ENCODE peak calls at places on chromosomes 13 and 19, in eight cellular contexts. E is AG10803, D is SK-N-SH, J is fibroblast of lung, N is GM23338, L is neural progenitor cell, I is left ventricle myocardium inferior, C is upper lobe of right lung. V is an unnamed sample.

GRCh38 chr13:41384749-41385503 is 72.4 kb upstream of the RGCC start:
- DNase-seq in E (peak; percentile 26), D (no peak), J (no peak), N (peak; percentile 41), L (no peak), I (no peak), C (no peak), V (no peak)

GRCh38 chr13:53920916-53921315 is 892.3 kb downstream of the OLFM4 start:
- DNase-seq in E (no peak), D (no peak), J (no peak), N (no peak), L (no peak), I (no peak), C (no peak), V (no peak)

GRCh38 chr13:108777421-108778420 is 148.3 kb downstream of the MYO16 start:
- DNase-seq in E (no peak), D (no peak), J (peak; percentile 5), N (peak; percentile 45), L (peak; percentile 13), I (no peak), C (no peak), V (no peak)

GRCh38 chr13:71799320-71799719 is 67.7 kb downstream of the DACH1 start:
- DNase-seq in E (no peak), D (no peak), J (no peak), N (no peak), L (no peak), I (no peak), C (no peak), V (no peak)

GRCh38 chr19:18741566-18742121 is 49.5 kb downstream of the COMP start:
- DNase-seq in E (no peak), D (no peak), J (no peak), N (no peak), L (no peak), I (no peak), C (peak; percentile 94), V (no peak)

GRCh38 chr13:27264181-27264580 is 6.4 kb upstream of the RASL11A start:
- DNase-seq in E (peak; percentile 83), D (peak; percentile 30), J (peak; percentile 78), N (no peak), L (no peak), I (no peak), C (no peak), V (no peak)

GRCh38 chr19:45881909-45882528 is 3.9 kb downstream of the IRF2BP1 start:
- DNase-seq in E (no peak), D (peak; percentile 17), J (no peak), N (peak; percentile 76), L (no peak), I (no peak), C (no peak), V (no peak)

GRCh38 chr19:15283141-15283885 is 49.0 kb downstream of the BRD4 start:
- DNase-seq in E (peak; percentile 92), D (no peak), J (peak; percentile 82), N (no peak), L (no peak), I (no peak), C (no peak), V (no peak)

GRCh38 chr13:27183561-27184147 is 12.0 kb upstream of the USP12 start:
- DNase-seq in E (peak; percentile 37), D (no peak), J (peak; percentile 48), N (no peak), L (no peak), I (no peak), C (no peak), V (peak; percentile 54)

GRCh38 chr13:101127741-101128353 is 288.5 kb downstream of the NALCN start:
- DNase-seq in E (peak; percentile 41), D (peak; percentile 53), J (peak; percentile 27), N (peak; percentile 60), L (peak; percentile 73), I (no peak), C (no peak), V (peak; percentile 37)

GRCh38 chr13:110364081-110364480 is 57.0 kb downstream of the COL4A2 start:
- DNase-seq in E (no peak), D (no peak), J (no peak), N (no peak), L (no peak), I (no peak), C (no peak), V (no peak)

GRCh38 chr13:41455725-41456419 is 1.5 kb upstream of the RGCC start:
- DNase-seq in E (no peak), D (no peak), J (no peak), N (peak; percentile 14), L (peak; percentile 52), I (no peak), C (no peak), V (no peak)

GRCh38 chr13:80584785-80585184 is 243.9 kb upstream of the SPRY2 start:
- DNase-seq in E (no peak), D (no peak), J (no peak), N (peak; percentile 17), L (no peak), I (no peak), C (no peak), V (no peak)

GRCh38 chr13:113170503-113170902 is 12.1 kb downstream of the PROZ start:
- DNase-seq in E (no peak), D (no peak), J (no peak), N (no peak), L (no peak), I (no peak), C (no peak), V (no peak)

GRCh38 chr13:88144580-88144979 is 473.4 kb downstream of the SLITRK5 start:
- DNase-seq in E (no peak), D (no peak), J (no peak), N (peak; percentile 24), L (no peak), I (no peak), C (no peak), V (no peak)

GRCh38 chr19:41599175-41599966 is 23.4 kb downstream of the CEACAM21 start:
- DNase-seq in E (no peak), D (no peak), J (no peak), N (peak; percentile 60), L (no peak), I (no peak), C (no peak), V (no peak)

GRCh38 chr13:59178344-59178743 is 985.4 kb downstream of the DIAPH3 start:
- DNase-seq in E (no peak), D (no peak), J (no peak), N (peak; percentile 44), L (peak; percentile 11), I (no peak), C (no peak), V (no peak)

GRCh38 chr19:19615086-19615485 is 3.4 kb downstream of the PBX4 start:
- DNase-seq in E (peak; percentile 58), D (no peak), J (peak; percentile 45), N (no peak), L (no peak), I (no peak), C (no peak), V (no peak)

GRCh38 chr19:40423227-40423566 is 2.6 kb downstream of the SERTAD1 start:
- DNase-seq in E (no peak), D (no peak), J (no peak), N (no peak), L (no peak), I (no peak), C (no peak), V (no peak)

GRCh38 chr19:40422428-40423226 is 3.2 kb downstream of the SERTAD1 start:
- DNase-seq in E (no peak), D (peak; percentile 57), J (no peak), N (no peak), L (no peak), I (no peak), C (no peak), V (no peak)

GRCh38 chr19:40425450-40426287 is at the start of gene SERTAD1:
- DNase-seq in E (peak; percentile 99), D (peak; percentile 97), J (peak; percentile 98), N (peak; percentile 100), L (peak; percentile 100), I (peak; percentile 100), C (peak; percentile 100), V (peak; percentile 100)

GRCh38 chr19:40424637-40425449 is 949 bp downstream of the SERTAD1 start:
- DNase-seq in E (peak; percentile 18), D (no peak), J (peak; percentile 23), N (peak; percentile 63), L (peak; percentile 50), I (no peak), C (no peak), V (no peak)

GRCh38 chr19:40423938-40424337 is 1.9 kb downstream of the SERTAD1 start:
- DNase-seq in E (no peak), D (no peak), J (no peak), N (no peak), L (no peak), I (no peak), C (no peak), V (no peak)
- H3K4me3 ChIP-seq in E (peak overlapping the region; percentile 95), D (no peak overlapping the region), J (peak overlapping the region; percentile 96), N (no peak overlapping the region), L (no peak overlapping the region), I (peak overlapping the region; percentile 97), C (peak overlapping the region; percentile 60), V (no peak overlapping the region)

DNA sequence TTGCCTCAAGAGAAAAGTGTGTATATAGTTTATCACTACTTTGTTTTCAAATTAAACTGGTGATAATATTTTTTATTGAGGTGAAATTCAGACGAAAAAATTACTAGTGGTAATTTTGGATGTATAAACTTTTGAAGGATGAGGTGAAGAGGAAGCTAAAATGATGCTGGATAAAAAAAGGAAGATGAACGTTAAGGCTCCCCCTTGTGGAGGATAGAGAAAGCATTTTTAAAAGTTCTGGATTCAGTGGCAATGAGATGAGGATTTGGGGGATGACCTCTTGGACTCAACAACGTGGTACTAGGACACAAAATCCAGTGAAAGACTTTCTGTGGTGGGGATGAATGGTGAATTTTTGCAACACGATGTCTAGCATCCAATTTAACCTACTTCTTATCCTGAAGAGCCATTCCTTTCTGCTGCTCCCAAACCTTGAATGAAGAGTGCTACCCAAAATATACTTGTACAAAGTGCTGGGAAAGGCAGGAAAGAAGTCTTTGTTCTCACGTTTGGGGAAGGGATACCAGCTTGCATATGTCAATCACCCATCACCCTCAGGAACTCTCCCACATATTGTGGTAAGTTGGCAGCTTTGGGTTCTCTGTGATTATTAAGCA is 7.3 kb upstream of the SIGLEC5 start:
- DNase-seq in E (no peak), D (peak; percentile 33), J (no peak), N (peak; percentile 59), L (no peak), I (no peak), C (no peak), V (no peak)
- TF ChIP-seq CTCF in E (peak; percentile 47), D (peak; percentile 58), J (peak; percentile 46), N (peak; percentile 71), L (peak; percentile 49), I (peak; percentile 29), C (peak; percentile 39), V (peak; percentile 33)

DNA sequence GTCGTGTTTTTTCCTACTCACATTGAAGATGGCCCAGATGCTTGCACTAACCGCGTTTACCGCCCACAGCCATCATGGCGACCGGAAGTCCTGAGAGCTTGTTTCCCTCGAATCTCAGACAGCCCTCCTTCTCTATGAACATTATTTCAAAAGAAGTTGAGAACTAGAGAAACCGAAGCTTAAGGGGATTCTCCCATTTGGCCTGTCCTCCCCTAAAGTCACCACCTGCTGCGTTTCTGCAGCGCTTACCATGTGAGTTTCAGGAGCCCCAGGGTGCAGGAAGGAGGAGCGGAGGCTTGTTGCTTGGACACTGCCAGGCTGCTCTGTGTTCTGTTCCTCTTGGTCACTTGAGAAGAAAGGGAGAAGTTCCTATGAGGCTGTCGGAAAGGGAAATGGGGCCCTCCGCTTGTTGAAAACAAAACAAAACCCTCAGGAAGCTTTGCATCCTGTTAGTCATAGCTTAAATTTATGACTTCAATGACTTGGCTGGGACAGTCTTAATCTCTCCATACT is 6.2 kb downstream of the CARD8 start:
- DNase-seq in E (no peak), D (no peak), J (no peak), N (no peak), L (no peak), I (peak; percentile 41), C (peak; percentile 76), V (no peak)
- H3K4me3 ChIP-seq in E (no peak overlapping the region), D (no peak overlapping the region), J (no peak overlapping the region), N (no peak overlapping the region), L (no peak overlapping the region), I (peak overlapping the region; percentile 62), C (peak overlapping the region; percentile 52), V (no peak overlapping the region)

GRCh38 chr13:50989476-50989875 is 79.9 kb downstream of the RNASEH2B start:
- DNase-seq in E (no peak), D (peak; percentile 30), J (peak; percentile 13), N (peak; percentile 71), L (peak; percentile 52), I (no peak), C (no peak), V (peak; percentile 25)
- TF ChIP-seq CTCF in E (no peak), D (no peak), J (peak; percentile 45), N (peak; percentile 61), L (peak; percentile 49), I (peak; percentile 34), C (peak; percentile 41), V (peak; percentile 14)

V was measured in WERI-Rb-1.